ENCODE peak calls at places on chromosomes 1 and 21, in five cellular contexts. One of them, this sample, is unnamed.

GRCh38 chr1:219783605-219784004 is 144.8 kb downstream of the SLC30A10 start:
- DNase-seq in tibial artery: no peak
- DNase-seq in BJ: no peak
- DNase-seq in suprapubic skin: no peak
- DNase-seq in AG04449: no peak
- DNase-seq in this sample: no peak

GRCh38 chr1:202154766-202155477 is 5.5 kb downstream of the PTPN7 start:
- DNase-seq in AG04449: peak
- DNase-seq in BJ: no peak
- DNase-seq in suprapubic skin: no peak
- DNase-seq in tibial artery: no peak
- DNase-seq in this sample: peak

GRCh38 chr1:40699787-40700186 is 8.3 kb downstream of the NFYC start:
- DNase-seq in tibial artery: no peak
- DNase-seq in BJ: no peak
- DNase-seq in AG04449: no peak
- DNase-seq in suprapubic skin: no peak
- DNase-seq in this sample: no peak

GRCh38 chr1:29747136-29747670 is 510.9 kb downstream of the PTPRU start:
- DNase-seq in BJ: no peak
- DNase-seq in suprapubic skin: no peak
- DNase-seq in AG04449: no peak
- DNase-seq in tibial artery: no peak
- DNase-seq in this sample: no peak

GRCh38 chr21:42679982-42680330 is 26.5 kb downstream of the PDE9A start:
- DNase-seq in suprapubic skin: no peak
- DNase-seq in tibial artery: no peak
- DNase-seq in BJ: no peak
- DNase-seq in AG04449: no peak
- DNase-seq in this sample: no peak

GRCh38 chr1:218813247-218813646 is 360.4 kb upstream of the LYPLAL1 start:
- DNase-seq in BJ: no peak
- DNase-seq in suprapubic skin: no peak
- DNase-seq in AG04449: no peak
- DNase-seq in tibial artery: no peak
- DNase-seq in this sample: peak

GRCh38 chr1:31621872-31622730 is 4.6 kb downstream of the HCRTR1 start:
- DNase-seq in BJ: no peak
- DNase-seq in suprapubic skin: no peak
- DNase-seq in tibial artery: no peak
- DNase-seq in AG04449: no peak
- DNase-seq in this sample: no peak

GRCh38 chr1:231385118-231385748 is 36.9 kb downstream of the EGLN1 start:
- DNase-seq in suprapubic skin: no peak
- DNase-seq in AG04449: no peak
- DNase-seq in BJ: no peak
- DNase-seq in tibial artery: no peak
- DNase-seq in this sample: no peak

GRCh38 chr1:3465935-3466321 is 11.5 kb downstream of the ARHGEF16 start:
- DNase-seq in AG04449: no peak
- DNase-seq in suprapubic skin: no peak
- DNase-seq in tibial artery: no peak
- DNase-seq in BJ: no peak
- DNase-seq in this sample: no peak

GRCh38 chr1:33975961-33976360 is 112.1 kb downstream of the HMGB4 start:
- DNase-seq in AG04449: no peak
- DNase-seq in BJ: no peak
- DNase-seq in tibial artery: no peak
- DNase-seq in suprapubic skin: no peak
- DNase-seq in this sample: no peak

GRCh38 chr1:230702934-230703678 is 10.8 kb downstream of the AGT start:
- DNase-seq in AG04449: no peak
- DNase-seq in tibial artery: no peak
- DNase-seq in suprapubic skin: no peak
- DNase-seq in BJ: no peak
- DNase-seq in this sample: no peak

GRCh38 chr21:44455524-44456206 is 355 bp downstream of the LRRC3 start:
- DNase-seq in tibial artery: no peak
- DNase-seq in BJ: no peak
- DNase-seq in suprapubic skin: no peak
- DNase-seq in AG04449: no peak
- DNase-seq in this sample: peak

GRCh38 chr1:28243685-28244439 is 7.9 kb downstream of the ATP5IF1 start:
- DNase-seq in suprapubic skin: no peak
- DNase-seq in AG04449: no peak
- DNase-seq in BJ: no peak
- DNase-seq in tibial artery: no peak
- DNase-seq in this sample: no peak

GRCh38 chr1:232979596-232979995 is 29.2 kb downstream of the NTPCR start:
- DNase-seq in AG04449: no peak
- DNase-seq in BJ: no peak
- DNase-seq in tibial artery: no peak
- DNase-seq in suprapubic skin: no peak
- DNase-seq in this sample: no peak

GRCh38 chr1:113990541-113990940 is 11.3 kb downstream of the OLFML3 start:
- DNase-seq in AG04449: no peak
- DNase-seq in suprapubic skin: no peak
- DNase-seq in tibial artery: no peak
- DNase-seq in BJ: no peak
- DNase-seq in this sample: no peak

GRCh38 chr1:12333036-12333785 is 103.4 kb downstream of the VPS13D start:
- DNase-seq in suprapubic skin: no peak
- DNase-seq in tibial artery: no peak
- DNase-seq in BJ: peak
- DNase-seq in AG04449: no peak
- DNase-seq in this sample: no peak

GRCh38 chr1:109611308-109611950 is 8.0 kb downstream of the GNAT2 start:
- DNase-seq in BJ: no peak
- DNase-seq in AG04449: no peak
- DNase-seq in suprapubic skin: no peak
- DNase-seq in tibial artery: no peak
- DNase-seq in this sample: no peak

GRCh38 chr1:27872059-27872801 is at the start of gene THEMIS2:
- DNase-seq in AG04449: no peak
- DNase-seq in BJ: no peak
- DNase-seq in tibial artery: no peak
- DNase-seq in suprapubic skin: no peak
- DNase-seq in this sample: no peak

GRCh38 chr1:54623216-54624007 is at the start of gene FAM151A:
- DNase-seq in suprapubic skin: peak
- DNase-seq in BJ: no peak
- DNase-seq in tibial artery: no peak
- DNase-seq in AG04449: no peak
- DNase-seq in this sample: no peak

GRCh38 chr1:30907641-30908445 is 715 bp downstream of the SDC3 start:
- DNase-seq in suprapubic skin: peak
- DNase-seq in tibial artery: peak
- DNase-seq in BJ: no peak
- DNase-seq in AG04449: no peak
- DNase-seq in this sample: no peak

GRCh38 chr1:81811757-81812371 is 11.1 kb downstream of the ADGRL2 start:
- DNase-seq in AG04449: no peak
- DNase-seq in tibial artery: no peak
- DNase-seq in BJ: no peak
- DNase-seq in suprapubic skin: no peak
- DNase-seq in this sample: peak
- TF ChIP-seq CTCF in AG04449: no peak
- TF ChIP-seq CTCF in tibial artery: peak
- TF ChIP-seq CTCF in BJ: peak
- TF ChIP-seq CTCF in suprapubic skin: no peak
- TF ChIP-seq CTCF in this sample: peak

GRCh38 chr1:159951016-159951415 is 3.0 kb downstream of the SLAMF9 start:
- DNase-seq in suprapubic skin: no peak
- DNase-seq in BJ: no peak
- DNase-seq in tibial artery: no peak
- DNase-seq in AG04449: no peak
- DNase-seq in this sample: no peak
- H3K4me3 ChIP-seq in suprapubic skin: no peak
- H3K4me3 ChIP-seq in BJ: no peak
- H3K4me3 ChIP-seq in tibial artery: no peak
- H3K4me3 ChIP-seq in AG04449: no peak
- H3K4me3 ChIP-seq in this sample: no peak

GRCh38 chr1:181905944-181906597 is 155.4 kb downstream of the ZNF648 start:
- DNase-seq in tibial artery: no peak
- DNase-seq in AG04449: no peak
- DNase-seq in suprapubic skin: no peak
- DNase-seq in BJ: no peak
- DNase-seq in this sample: no peak

GRCh38 chr1:181906631-181907030 is 154.9 kb downstream of the ZNF648 start:
- DNase-seq in AG04449: no peak
- DNase-seq in suprapubic skin: no peak
- DNase-seq in tibial artery: no peak
- DNase-seq in BJ: no peak
- DNase-seq in this sample: no peak

GRCh38 chr1:181911715-181912114 is 149.8 kb downstream of the ZNF648 start:
- DNase-seq in BJ: no peak
- DNase-seq in AG04449: no peak
- DNase-seq in suprapubic skin: no peak
- DNase-seq in tibial artery: no peak
- DNase-seq in this sample: no peak

GRCh38 chr1:181909010-181909409 is 152.5 kb downstream of the ZNF648 start:
- DNase-seq in suprapubic skin: no peak
- DNase-seq in AG04449: no peak
- DNase-seq in BJ: no peak
- DNase-seq in tibial artery: no peak
- DNase-seq in this sample: no peak

DNA sequence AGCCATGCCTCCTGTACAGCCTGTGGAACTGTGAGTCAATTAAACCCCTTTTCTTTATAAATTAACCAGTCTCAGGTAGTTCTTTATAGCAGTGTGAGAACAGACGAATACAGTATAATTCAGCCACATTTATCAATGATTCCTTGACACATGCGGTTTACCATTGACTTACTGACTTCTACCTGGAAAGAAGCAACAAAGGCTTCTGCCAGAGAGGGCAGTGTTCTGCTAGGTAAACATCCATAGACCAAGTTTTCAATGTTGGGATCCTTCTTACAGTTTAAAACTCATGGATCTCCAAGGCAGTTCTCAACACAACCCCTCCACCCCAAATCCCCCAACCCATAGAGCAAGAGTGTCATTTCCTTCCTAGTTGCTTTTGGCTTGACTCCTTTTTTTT is 150.6 kb downstream of the ZNF648 start:
- DNase-seq in tibial artery: no peak
- DNase-seq in suprapubic skin: no peak
- DNase-seq in AG04449: no peak
- DNase-seq in BJ: no peak
- DNase-seq in this sample: no peak
- TF ChIP-seq CTCF in tibial artery: no peak
- TF ChIP-seq CTCF in suprapubic skin: no peak
- TF ChIP-seq CTCF in AG04449: no peak
- TF ChIP-seq CTCF in BJ: no peak
- TF ChIP-seq CTCF in this sample: no peak

DNA sequence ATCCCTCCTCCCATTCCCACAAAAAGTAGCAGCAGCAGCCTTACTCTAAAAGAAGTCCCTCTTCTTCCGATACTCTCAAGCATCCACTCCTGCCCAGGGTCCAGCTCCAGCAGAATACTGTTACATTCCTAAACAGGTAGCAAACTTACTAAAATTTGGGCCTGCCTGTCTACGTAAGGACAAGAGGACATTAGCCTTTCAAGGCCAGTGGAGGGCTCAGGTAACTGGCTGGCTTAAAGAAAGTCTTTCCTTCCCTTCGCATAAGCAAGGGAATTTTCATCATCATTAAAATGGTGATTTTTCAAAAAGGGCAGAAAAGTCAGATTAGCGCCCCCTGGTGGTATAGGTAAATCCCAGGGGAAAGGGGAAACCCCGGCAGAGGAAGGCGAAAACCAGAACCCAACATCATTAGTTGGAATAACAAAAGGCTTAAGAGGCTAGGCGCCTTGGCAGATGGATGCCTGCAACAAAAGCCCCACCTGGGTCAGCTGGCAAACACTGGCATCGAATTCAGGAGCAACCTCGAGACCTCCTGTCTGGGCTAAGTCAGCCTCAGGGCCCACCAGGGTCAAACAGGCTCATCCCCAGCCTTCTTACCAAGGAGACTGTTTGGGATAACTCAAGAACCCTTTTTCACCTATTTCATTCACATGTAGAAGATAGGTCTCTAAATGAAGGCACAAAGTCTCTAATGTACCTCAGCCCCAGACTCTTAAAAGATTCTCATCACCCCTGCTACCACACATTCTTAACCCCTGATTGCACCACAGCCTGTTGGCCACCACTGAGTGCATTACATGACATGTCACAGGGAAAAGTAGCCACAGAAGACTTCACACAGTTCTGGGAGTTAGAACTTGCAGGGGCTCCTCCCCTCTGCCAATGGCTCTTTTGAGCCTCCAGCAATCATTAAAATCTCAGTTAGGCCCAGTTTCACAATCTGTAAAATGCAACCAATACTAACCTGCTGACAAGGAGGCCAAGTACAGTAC is 36.7 kb downstream of the ERI3 start:
- DNase-seq in tibial artery: no peak
- DNase-seq in AG04449: no peak
- DNase-seq in BJ: no peak
- DNase-seq in suprapubic skin: no peak
- DNase-seq in this sample: peak
- H3K4me3 ChIP-seq in tibial artery: no peak
- H3K4me3 ChIP-seq in AG04449: no peak
- H3K4me3 ChIP-seq in BJ: no peak
- H3K4me3 ChIP-seq in suprapubic skin: no peak
- H3K4me3 ChIP-seq in this sample: no peak

GRCh38 chr1:107276247-107276646 is 135.4 kb downstream of the NTNG1 start:
- DNase-seq in tibial artery: no peak
- DNase-seq in BJ: no peak
- DNase-seq in AG04449: no peak
- DNase-seq in suprapubic skin: no peak
- DNase-seq in this sample: no peak

GRCh38 chr1:107274227-107274626 is 133.4 kb downstream of the NTNG1 start:
- DNase-seq in AG04449: no peak
- DNase-seq in BJ: no peak
- DNase-seq in suprapubic skin: no peak
- DNase-seq in tibial artery: no peak
- DNase-seq in this sample: no peak

GRCh38 chr1:107272321-107272720 is 131.5 kb downstream of the NTNG1 start:
- DNase-seq in tibial artery: no peak
- DNase-seq in BJ: no peak
- DNase-seq in AG04449: no peak
- DNase-seq in suprapubic skin: no peak
- DNase-seq in this sample: no peak

GRCh38 chr1:107273515-107273914 is 132.7 kb downstream of the NTNG1 start:
- DNase-seq in suprapubic skin: no peak
- DNase-seq in AG04449: no peak
- DNase-seq in BJ: no peak
- DNase-seq in tibial artery: no peak
- DNase-seq in this sample: no peak

DNA sequence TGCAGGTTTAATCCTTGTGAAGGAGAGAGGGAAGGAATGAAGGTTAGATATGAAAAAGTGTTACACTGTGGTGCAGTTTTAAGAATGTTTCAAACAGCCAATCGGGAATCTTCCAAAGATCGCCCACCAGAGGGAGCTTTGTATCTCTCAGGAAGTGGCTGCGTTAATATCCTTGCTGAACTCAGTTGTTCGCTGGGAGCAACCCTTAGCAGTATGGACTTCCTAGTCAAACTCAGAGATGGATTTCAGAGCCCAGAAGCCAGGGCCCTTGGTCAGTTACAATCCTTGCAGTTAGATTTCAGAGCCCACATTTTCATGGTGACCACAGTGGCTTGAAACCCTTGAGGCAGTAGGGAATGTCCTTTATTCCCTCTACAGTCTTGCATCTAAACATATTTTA is 136.2 kb downstream of the NTNG1 start:
- DNase-seq in BJ: peak
- DNase-seq in AG04449: no peak
- DNase-seq in tibial artery: no peak
- DNase-seq in suprapubic skin: no peak
- DNase-seq in this sample: peak
- TF ChIP-seq CTCF in BJ: peak
- TF ChIP-seq CTCF in AG04449: peak
- TF ChIP-seq CTCF in tibial artery: no peak
- TF ChIP-seq CTCF in suprapubic skin: no peak
- TF ChIP-seq CTCF in this sample: peak